ENCODE peak calls at places on chromosomes 4 and X, in six cellular contexts. A is uterus, G is lower leg skin, Q is PC-3, U is GM12865, B is pancreas. E is an unnamed sample.

GRCh38 chr4:1502501-1502886 is 96.3 kb upstream of the NKX1-1 start:
- DNase-seq in A (peak; percentile 8), G (peak; percentile 81), Q (no peak), U (no peak), B (no peak), E (no peak)

GRCh38 chr4:181017038-181017437 is 1226.2 kb upstream of the TENM3 start:
- DNase-seq in A (no peak), G (no peak), Q (no peak), U (no peak), B (no peak), E (no peak)

GRCh38 chr4:35252866-35253265 is 991.4 kb downstream of the ARAP2 start:
- DNase-seq in A (no peak), G (no peak), Q (peak; percentile 66), U (no peak), B (no peak), E (no peak)

GRCh38 chrX:10676239-10676971 is 56.0 kb upstream of the MID1 start:
- DNase-seq in A (no peak), G (no peak), Q (no peak), U (no peak), B (no peak), E (no peak)

GRCh38 chrX:47217121-47217851 is 1.2 kb upstream of the CDK16 start:
- DNase-seq in A (no peak), G (peak; percentile 85), Q (peak; percentile 75), U (no peak), B (peak; percentile 38), E (no peak)

GRCh38 chr4:186693159-186693815 is 30.4 kb downstream of the FAT1 start:
- DNase-seq in A (peak; percentile 48), G (peak; percentile 87), Q (peak; percentile 90), U (no peak), B (peak; percentile 71), E (peak; percentile 62)

GRCh38 chrX:15451913-15452312 is 41.2 kb downstream of the PIR start:
- DNase-seq in A (peak; percentile 55), G (no peak), Q (no peak), U (no peak), B (no peak), E (no peak)

GRCh38 chr4:89929425-89930272 is 35.0 kb downstream of the MMRN1 start:
- DNase-seq in A (no peak), G (no peak), Q (peak; percentile 34), U (peak; percentile 27), B (no peak), E (no peak)

GRCh38 chrX:42246814-42247213 is 323.5 kb upstream of the CASK start:
- DNase-seq in A (no peak), G (no peak), Q (peak; percentile 3), U (no peak), B (no peak), E (no peak)

GRCh38 chr4:38128478-38129451 is 168.6 kb downstream of the PTTG2 start:
- DNase-seq in A (no peak), G (peak; percentile 85), Q (peak; percentile 21), U (peak; percentile 94), B (no peak), E (no peak)

GRCh38 chrX:16838202-16839066 is 31.7 kb downstream of the RBBP7 start:
- DNase-seq in A (no peak), G (no peak), Q (no peak), U (no peak), B (no peak), E (peak; percentile 17)

DNA sequence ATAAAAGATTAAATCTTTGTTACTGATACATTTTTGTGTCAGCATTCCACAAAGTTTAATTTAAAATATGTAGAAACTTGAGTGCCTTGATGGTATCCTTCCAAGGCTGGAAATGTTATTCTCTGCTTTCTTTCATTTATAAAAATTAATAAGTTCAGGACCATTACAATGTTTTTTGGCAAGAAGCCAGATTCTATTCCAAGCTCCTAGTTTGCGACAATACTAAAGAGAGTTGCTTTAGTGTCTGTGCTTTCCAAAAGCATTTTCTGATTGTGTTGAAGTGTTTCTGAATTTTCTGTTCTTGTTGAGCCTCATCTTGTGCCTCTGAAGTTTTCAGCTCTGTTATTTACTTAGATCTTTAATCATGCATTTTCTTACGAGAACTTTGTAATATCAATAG is 516.2 kb downstream of the KCTD8 start:
- DNase-seq in A (no peak), G (no peak), Q (no peak), U (no peak), B (no peak), E (no peak)
- H3K4me3 ChIP-seq in A (no peak overlapping the region), G (no peak overlapping the region), Q (no peak overlapping the region), U (no peak overlapping the region), B (no peak overlapping the region), E (no peak overlapping the region)

DNA sequence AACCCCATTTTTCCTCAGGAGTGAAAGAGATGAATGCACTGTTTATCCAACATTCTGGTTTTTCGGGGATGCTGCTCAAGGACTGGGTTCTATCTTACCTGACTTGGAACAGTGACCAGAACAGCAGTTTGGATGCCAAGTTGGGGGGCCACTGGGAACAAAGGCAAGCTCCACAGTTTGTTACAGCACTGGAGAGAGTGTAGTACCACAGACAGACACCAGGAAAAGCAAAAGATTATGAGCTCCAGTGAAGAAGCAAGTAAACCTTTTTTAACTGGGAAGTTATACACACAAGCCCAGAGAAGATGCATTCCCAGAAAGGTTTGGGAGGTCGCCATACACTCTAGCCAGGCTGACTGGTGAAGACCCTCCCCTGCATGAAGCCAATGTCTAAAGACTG is 13.6 kb downstream of the C4orf36 start:
- DNase-seq in A (no peak), G (no peak), Q (no peak), U (no peak), B (no peak), E (no peak)
- TF ChIP-seq CTCF in A (no peak), G (no peak), Q (no peak), U (no peak), B (no peak), E (no peak)

GRCh38 chr4:113574636-113575103 is 186.9 kb downstream of the CAMK2D start:
- DNase-seq in A (no peak), G (no peak), Q (no peak), U (no peak), B (no peak), E (no peak)
- H3K4me3 ChIP-seq in A (no peak overlapping the region), G (no peak overlapping the region), Q (no peak overlapping the region), U (no peak overlapping the region), B (no peak overlapping the region), E (no peak overlapping the region)

GRCh38 chrX:106170318-106170717 is 2.2 kb downstream of the PWWP3B start:
- DNase-seq in A (no peak), G (no peak), Q (peak; percentile 53), U (peak; percentile 1), B (peak; percentile 18), E (no peak)
- TF ChIP-seq CTCF in A (peak; percentile 62), G (no peak), Q (peak; percentile 69), U (peak; percentile 31), B (peak; percentile 37), E (peak; percentile 42)

DNA sequence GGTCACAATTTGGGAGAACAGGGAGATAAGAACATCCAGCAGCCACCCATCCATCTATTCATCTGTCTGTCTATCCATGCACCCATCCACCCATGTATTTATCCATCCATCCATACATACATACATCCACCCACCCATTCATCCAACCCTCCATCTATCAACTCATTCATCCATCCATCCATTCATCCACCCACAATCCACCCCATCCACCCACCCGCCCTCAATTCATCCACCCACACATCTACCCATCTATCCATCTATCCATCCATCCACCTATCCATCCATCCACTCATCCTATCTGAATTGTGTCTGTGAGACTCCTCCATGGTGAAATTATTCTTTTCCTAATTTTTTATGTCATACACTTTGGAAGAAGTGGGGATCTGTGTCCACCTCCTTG is 6.8 kb upstream of the CD99 start:
- DNase-seq in A (no peak), G (no peak), Q (no peak), U (no peak), B (no peak), E (no peak)
- H3K4me3 ChIP-seq in A (no peak overlapping the region), G (no peak overlapping the region), Q (no peak overlapping the region), U (no peak overlapping the region), B (no peak overlapping the region), E (no peak overlapping the region)